ENCODE peak calls at places on chromosomes 3 and 15, in four cellular contexts. One of them, this sample, is unnamed.

GRCh38 chr3:117127147-117127546 is 417.6 kb downstream of the TUSC7 start:
- DNase-seq in neuronal stem cell: no peak
- DNase-seq in mesenchymal stem cell: no peak
- DNase-seq in H1: no peak
- DNase-seq in this sample: no peak

GRCh38 chr3:46926039-46926438 is 48.5 kb downstream of the PTH1R start:
- DNase-seq in mesenchymal stem cell: peak; percentile 88
- DNase-seq in H1: no peak
- DNase-seq in neuronal stem cell: no peak
- DNase-seq in this sample: no peak

GRCh38 chr3:128505771-128506170 is 12.8 kb upstream of the GATA2 start:
- DNase-seq in H1: no peak
- DNase-seq in mesenchymal stem cell: no peak
- DNase-seq in neuronal stem cell: no peak
- DNase-seq in this sample: peak; percentile 60

GRCh38 chr3:11385908-11386307 is 113.7 kb downstream of the ATG7 start:
- DNase-seq in mesenchymal stem cell: peak; percentile 34
- DNase-seq in neuronal stem cell: no peak
- DNase-seq in H1: no peak
- DNase-seq in this sample: peak; percentile 6

GRCh38 chr3:192875971-192876565 is 41.6 kb downstream of the MB21D2 start:
- DNase-seq in neuronal stem cell: no peak
- DNase-seq in mesenchymal stem cell: peak; percentile 64
- DNase-seq in H1: no peak
- DNase-seq in this sample: no peak

GRCh38 chr3:48765376-48765775 is 48.4 kb upstream of the IP6K2 start:
- DNase-seq in neuronal stem cell: no peak
- DNase-seq in mesenchymal stem cell: peak; percentile 13
- DNase-seq in H1: no peak
- DNase-seq in this sample: peak; percentile 7

GRCh38 chr3:4061201-4061600 is 242.0 kb upstream of the SETMAR start:
- DNase-seq in mesenchymal stem cell: no peak
- DNase-seq in neuronal stem cell: no peak
- DNase-seq in H1: no peak
- DNase-seq in this sample: no peak

GRCh38 chr3:11716576-11717250 is 73.0 kb upstream of the VGLL4 start:
- DNase-seq in H1: no peak
- DNase-seq in mesenchymal stem cell: peak; percentile 41
- DNase-seq in neuronal stem cell: no peak
- DNase-seq in this sample: no peak

GRCh38 chr15:49452595-49452994 is 29.6 kb downstream of the FGF7 start:
- DNase-seq in H1: no peak
- DNase-seq in mesenchymal stem cell: no peak
- DNase-seq in neuronal stem cell: no peak
- DNase-seq in this sample: no peak

GRCh38 chr3:82133070-82133606 is 371.7 kb upstream of the GBE1 start:
- DNase-seq in neuronal stem cell: peak; percentile 45
- DNase-seq in H1: peak; percentile 15
- DNase-seq in mesenchymal stem cell: peak; percentile 58
- DNase-seq in this sample: peak; percentile 64

GRCh38 chr3:46946856-46947544 is 29.5 kb downstream of the CCDC12 start:
- DNase-seq in H1: no peak
- DNase-seq in mesenchymal stem cell: peak; percentile 83
- DNase-seq in neuronal stem cell: no peak
- DNase-seq in this sample: no peak

GRCh38 chr3:152737021-152737908 is 97.7 kb upstream of the P2RY1 start:
- DNase-seq in neuronal stem cell: no peak
- DNase-seq in mesenchymal stem cell: peak; percentile 93
- DNase-seq in H1: no peak
- DNase-seq in this sample: peak; percentile 41

GRCh38 chr3:98596902-98597500 is 3.6 kb upstream of the CPOX start:
- DNase-seq in mesenchymal stem cell: peak; percentile 49
- DNase-seq in neuronal stem cell: no peak
- DNase-seq in H1: no peak
- DNase-seq in this sample: no peak

GRCh38 chr15:31483053-31483923 is 156.7 kb downstream of the KLF13 start:
- DNase-seq in mesenchymal stem cell: no peak
- DNase-seq in neuronal stem cell: no peak
- DNase-seq in H1: no peak
- DNase-seq in this sample: no peak

GRCh38 chr3:57559526-57559925 is 3.5 kb downstream of the PDE12 start:
- DNase-seq in H1: no peak
- DNase-seq in mesenchymal stem cell: no peak
- DNase-seq in neuronal stem cell: no peak
- DNase-seq in this sample: no peak

GRCh38 chr3:127816783-127817182 is 5.5 kb downstream of the MGLL start:
- DNase-seq in neuronal stem cell: no peak
- DNase-seq in H1: no peak
- DNase-seq in mesenchymal stem cell: no peak
- DNase-seq in this sample: no peak

GRCh38 chr3:32901005-32901932 is 50.2 kb upstream of the CCR4 start:
- DNase-seq in neuronal stem cell: no peak
- DNase-seq in mesenchymal stem cell: no peak
- DNase-seq in H1: no peak
- DNase-seq in this sample: no peak

GRCh38 chr15:100836501-100836900 is 43.1 kb upstream of the ALDH1A3 start:
- DNase-seq in H1: no peak
- DNase-seq in mesenchymal stem cell: no peak
- DNase-seq in neuronal stem cell: no peak
- DNase-seq in this sample: no peak

GRCh38 chr3:183387797-183388196 is 40.6 kb downstream of the MCF2L2 start:
- DNase-seq in H1: no peak
- DNase-seq in mesenchymal stem cell: no peak
- DNase-seq in neuronal stem cell: no peak
- DNase-seq in this sample: no peak

GRCh38 chr15:58361291-58361759 is 70.5 kb upstream of the LIPC start:
- DNase-seq in H1: no peak
- DNase-seq in mesenchymal stem cell: peak; percentile 98
- DNase-seq in neuronal stem cell: no peak
- DNase-seq in this sample: no peak

GRCh38 chr3:127762077-127762786 is 60.1 kb downstream of the MGLL start:
- DNase-seq in neuronal stem cell: no peak
- DNase-seq in H1: no peak
- DNase-seq in mesenchymal stem cell: no peak
- DNase-seq in this sample: no peak

GRCh38 chr3:55828712-55829111 is 341.6 kb upstream of the WNT5A start:
- DNase-seq in mesenchymal stem cell: no peak
- DNase-seq in H1: no peak
- DNase-seq in neuronal stem cell: no peak
- DNase-seq in this sample: no peak

GRCh38 chr3:106862067-106862466 is 515.2 kb upstream of the CCDC54 start:
- DNase-seq in H1: no peak
- DNase-seq in mesenchymal stem cell: no peak
- DNase-seq in neuronal stem cell: no peak
- DNase-seq in this sample: no peak

GRCh38 chr15:79339588-79340314 is 28.8 kb downstream of the TMED3 start:
- DNase-seq in H1: no peak
- DNase-seq in mesenchymal stem cell: peak; percentile 60
- DNase-seq in neuronal stem cell: peak; percentile 48
- DNase-seq in this sample: peak; percentile 70

GRCh38 chr3:46662771-46663551 is 30.5 kb downstream of the ALS2CL start:
- DNase-seq in H1: no peak
- DNase-seq in neuronal stem cell: no peak
- DNase-seq in mesenchymal stem cell: peak; percentile 52
- DNase-seq in this sample: no peak

GRCh38 chr3:197501879-197502620 is 53.7 kb downstream of the BDH1 start:
- DNase-seq in mesenchymal stem cell: peak; percentile 66
- DNase-seq in H1: peak; percentile 49
- DNase-seq in neuronal stem cell: peak; percentile 50
- DNase-seq in this sample: peak; percentile 91

GRCh38 chr3:110925804-110926203 is 145.8 kb upstream of the NECTIN3 start:
- DNase-seq in mesenchymal stem cell: no peak
- DNase-seq in neuronal stem cell: no peak
- DNase-seq in H1: no peak
- DNase-seq in this sample: no peak

GRCh38 chr3:162764672-162765071 is 1268.1 kb downstream of the OTOL1 start:
- DNase-seq in H1: no peak
- DNase-seq in mesenchymal stem cell: peak; percentile 26
- DNase-seq in neuronal stem cell: no peak
- DNase-seq in this sample: no peak

GRCh38 chr15:50163719-50164410 is 18.1 kb upstream of the SLC27A2 start:
- DNase-seq in neuronal stem cell: no peak
- DNase-seq in mesenchymal stem cell: no peak
- DNase-seq in H1: no peak
- DNase-seq in this sample: no peak

GRCh38 chr3:155185623-155186022 is 105.5 kb downstream of the MME start:
- DNase-seq in H1: no peak
- DNase-seq in neuronal stem cell: no peak
- DNase-seq in mesenchymal stem cell: peak; percentile 33
- DNase-seq in this sample: peak; percentile 83

GRCh38 chr3:179363332-179363731 is 15.8 kb downstream of the MFN1 start:
- DNase-seq in mesenchymal stem cell: no peak
- DNase-seq in neuronal stem cell: no peak
- DNase-seq in H1: no peak
- DNase-seq in this sample: no peak

GRCh38 chr3:78728406-78729145 is 1039.2 kb downstream of the ROBO1 start:
- DNase-seq in neuronal stem cell: peak; percentile 15
- DNase-seq in H1: no peak
- DNase-seq in mesenchymal stem cell: peak; percentile 33
- DNase-seq in this sample: peak; percentile 57

GRCh38 chr3:100057716-100058575 is 56.4 kb downstream of the FILIP1L start:
- DNase-seq in neuronal stem cell: no peak
- DNase-seq in mesenchymal stem cell: peak; percentile 30
- DNase-seq in H1: no peak
- DNase-seq in this sample: no peak

GRCh38 chr3:160409812-160410610 is 10.6 kb downstream of the SMC4 start:
- DNase-seq in H1: no peak
- DNase-seq in mesenchymal stem cell: no peak
- DNase-seq in neuronal stem cell: no peak
- DNase-seq in this sample: no peak
- H3K4me3 ChIP-seq in H1: no peak overlapping the region
- H3K4me3 ChIP-seq in mesenchymal stem cell: no peak overlapping the region
- H3K4me3 ChIP-seq in neuronal stem cell: no peak overlapping the region
- H3K4me3 ChIP-seq in this sample: no peak overlapping the region

GRCh38 chr3:141737108-141737507 is 990 bp upstream of the RNF7 start:
- DNase-seq in mesenchymal stem cell: no peak
- DNase-seq in H1: no peak
- DNase-seq in neuronal stem cell: no peak
- DNase-seq in this sample: no peak

GRCh38 chr3:141740349-141740748 is 2.3 kb downstream of the RNF7 start:
- DNase-seq in mesenchymal stem cell: no peak
- DNase-seq in H1: no peak
- DNase-seq in neuronal stem cell: no peak
- DNase-seq in this sample: no peak

GRCh38 chr3:141737828-141738635 is at the start of gene RNF7:
- DNase-seq in neuronal stem cell: peak; percentile 96
- DNase-seq in mesenchymal stem cell: peak; percentile 96
- DNase-seq in H1: peak; percentile 90
- DNase-seq in this sample: peak; percentile 97

GRCh38 chr3:141739731-141740130 is 1.6 kb downstream of the RNF7 start:
- DNase-seq in mesenchymal stem cell: no peak
- DNase-seq in H1: no peak
- DNase-seq in neuronal stem cell: no peak
- DNase-seq in this sample: no peak

DNA sequence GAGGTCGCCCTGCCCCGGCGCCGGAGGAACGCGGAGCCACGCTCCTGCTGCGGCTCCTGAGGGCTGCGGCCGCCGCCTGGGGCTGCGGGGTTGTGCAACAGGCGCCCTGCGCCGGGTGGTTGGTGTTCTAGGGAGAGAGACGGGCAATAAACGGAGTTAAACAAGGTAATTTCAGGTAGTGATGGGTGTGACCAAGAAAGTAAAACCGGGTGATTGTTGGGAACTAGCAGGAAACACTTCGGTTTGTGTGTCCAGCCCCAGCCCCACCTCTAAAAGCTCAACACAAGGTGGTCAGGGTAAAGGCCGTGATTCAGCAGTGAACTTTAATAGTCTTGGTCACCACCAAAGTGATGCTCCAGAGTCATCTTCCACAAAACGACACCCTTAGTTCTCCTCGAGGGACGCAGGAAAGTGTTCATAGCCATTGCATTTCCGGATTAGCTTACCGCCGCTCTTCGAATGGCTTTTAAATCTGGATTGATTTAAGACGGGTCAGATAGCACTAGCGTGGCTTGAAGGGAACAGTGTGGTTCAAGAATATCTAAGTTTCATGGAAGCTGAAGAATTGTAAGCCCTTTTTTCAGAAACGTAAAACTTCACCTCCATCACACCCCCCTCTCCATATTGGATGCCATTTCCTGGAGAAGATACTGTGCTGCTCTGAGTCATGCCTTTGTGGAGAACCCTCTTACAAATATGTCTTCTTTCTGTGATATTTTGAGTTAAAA is 702 bp downstream of the RNF7 start:
- DNase-seq in H1: no peak
- DNase-seq in mesenchymal stem cell: peak; percentile 64
- DNase-seq in neuronal stem cell: no peak
- DNase-seq in this sample: peak; percentile 45
- H3K18ac ChIP-seq in H1: peak overlapping the region; percentile 12
- H3K18ac ChIP-seq in mesenchymal stem cell: peak overlapping the region; percentile 79
- H3K18ac ChIP-seq in neuronal stem cell: peak overlapping the region; percentile 99
- H3K18ac ChIP-seq in this sample: peak overlapping the region; percentile 94

GRCh38 chr15:67023517-67024321 is 41.7 kb upstream of the SMAD3 start:
- DNase-seq in mesenchymal stem cell: no peak
- DNase-seq in H1: no peak
- DNase-seq in neuronal stem cell: no peak
- DNase-seq in this sample: no peak

GRCh38 chr15:67024998-67025368 is 40.4 kb upstream of the SMAD3 start:
- DNase-seq in neuronal stem cell: no peak
- DNase-seq in mesenchymal stem cell: peak; percentile 40
- DNase-seq in H1: no peak
- DNase-seq in this sample: no peak

GRCh38 chr15:67025719-67026118 is 39.7 kb upstream of the SMAD3 start:
- DNase-seq in neuronal stem cell: no peak
- DNase-seq in mesenchymal stem cell: peak; percentile 77
- DNase-seq in H1: no peak
- DNase-seq in this sample: no peak

GRCh38 chr15:67024322-67024997 is 40.9 kb upstream of the SMAD3 start:
- DNase-seq in H1: no peak
- DNase-seq in neuronal stem cell: no peak
- DNase-seq in mesenchymal stem cell: peak; percentile 98
- DNase-seq in this sample: peak; percentile 59

GRCh38 chr15:67026171-67026967 is 39.0 kb upstream of the SMAD3 start:
- DNase-seq in neuronal stem cell: no peak
- DNase-seq in mesenchymal stem cell: no peak
- DNase-seq in H1: no peak
- DNase-seq in this sample: no peak
- H2BK15ac ChIP-seq in neuronal stem cell: no peak overlapping the region
- H2BK15ac ChIP-seq in mesenchymal stem cell: no peak overlapping the region
- H2BK15ac ChIP-seq in H1: peak overlapping the region; percentile 88
- H2BK15ac ChIP-seq in this sample: no peak overlapping the region

GRCh38 chr3:105611304-105612192 is 244.8 kb downstream of the ALCAM start:
- DNase-seq in H1: no peak
- DNase-seq in mesenchymal stem cell: no peak
- DNase-seq in neuronal stem cell: no peak
- DNase-seq in this sample: peak; percentile 36

GRCh38 chr3:105614288-105615030 is 247.8 kb downstream of the ALCAM start:
- DNase-seq in mesenchymal stem cell: peak; percentile 42
- DNase-seq in neuronal stem cell: no peak
- DNase-seq in H1: no peak
- DNase-seq in this sample: peak; percentile 71

GRCh38 chr3:105615814-105616213 is 249.1 kb downstream of the ALCAM start:
- DNase-seq in H1: no peak
- DNase-seq in mesenchymal stem cell: no peak
- DNase-seq in neuronal stem cell: no peak
- DNase-seq in this sample: no peak

GRCh38 chr3:105610473-105610872 is 243.8 kb downstream of the ALCAM start:
- DNase-seq in H1: no peak
- DNase-seq in mesenchymal stem cell: no peak
- DNase-seq in neuronal stem cell: no peak
- DNase-seq in this sample: no peak

GRCh38 chr3:105613120-105613519 is 246.4 kb downstream of the ALCAM start:
- DNase-seq in neuronal stem cell: no peak
- DNase-seq in mesenchymal stem cell: no peak
- DNase-seq in H1: no peak
- DNase-seq in this sample: peak; percentile 91
- H3K4me3 ChIP-seq in neuronal stem cell: no peak overlapping the region
- H3K4me3 ChIP-seq in mesenchymal stem cell: no peak overlapping the region
- H3K4me3 ChIP-seq in H1: no peak overlapping the region
- H3K4me3 ChIP-seq in this sample: no peak overlapping the region

This sample was measured in mesendoderm.